ENCODE peak calls at places on chromosomes 11 and 22, in six cellular contexts. H, F, A, Q, O and K are unnamed samples.

GRCh38 chr11:704189-704798 is 1.7 kb upstream of the EPS8L2 start:
- DNase-seq in H (no peak), F (no peak), A (no peak), Q (no peak), O (no peak), K (no peak)

GRCh38 chr11:44979536-44980399 is 29.1 kb upstream of the TP53I11 start:
- DNase-seq in H (no peak), F (no peak), A (no peak), Q (no peak), O (no peak), K (no peak)

GRCh38 chr11:63375434-63375833 is 5.8 kb downstream of the SLC22A9 start:
- DNase-seq in H (no peak), F (no peak), A (no peak), Q (no peak), O (no peak), K (no peak)

GRCh38 chr11:110337570-110338193 is 41.3 kb upstream of the RDX start:
- DNase-seq in H (no peak), F (no peak), A (no peak), Q (no peak), O (no peak), K (no peak)

GRCh38 chr11:106001304-106002012 is 20.6 kb downstream of the MSANTD4 start:
- DNase-seq in H (no peak), F (no peak), A (no peak), Q (no peak), O (no peak), K (no peak)

GRCh38 chr11:121802542-121802941 is 313.5 kb downstream of the BLID start:
- DNase-seq in H (no peak), F (no peak), A (no peak), Q (peak), O (no peak), K (no peak)

GRCh38 chr22:39524089-39524752 is 3.9 kb downstream of the ATF4 start:
- DNase-seq in H (no peak), F (no peak), A (no peak), Q (no peak), O (no peak), K (no peak)

GRCh38 chr11:129698212-129698611 is 117.4 kb upstream of the TMEM45B start:
- DNase-seq in H (no peak), F (no peak), A (no peak), Q (no peak), O (no peak), K (no peak)

GRCh38 chr11:1043563-1044096 is 7.1 kb upstream of the MUC6 start:
- DNase-seq in H (no peak), F (no peak), A (no peak), Q (no peak), O (no peak), K (no peak)

GRCh38 chr22:50148991-50149721 is 21.4 kb upstream of the PANX2 start:
- DNase-seq in H (peak), F (peak), A (peak), Q (peak), O (peak), K (peak)

GRCh38 chr11:132942611-132943324 is 589.5 kb downstream of the OPCML start:
- DNase-seq in H (no peak), F (no peak), A (peak), Q (no peak), O (no peak), K (no peak)
- TF ChIP-seq CTCF in H (no peak), F (no peak), A (peak), Q (peak), O (no peak), K (no peak)

GRCh38 chr11:70472240-70472639 is 73.9 kb downstream of the CTTN start:
- DNase-seq in H (no peak), F (no peak), A (no peak), Q (no peak), O (no peak), K (no peak)
- TF ChIP-seq GABPA in H (no peak), F (no peak), A (no peak), Q (no peak), O (no peak), K (no peak)

DNA sequence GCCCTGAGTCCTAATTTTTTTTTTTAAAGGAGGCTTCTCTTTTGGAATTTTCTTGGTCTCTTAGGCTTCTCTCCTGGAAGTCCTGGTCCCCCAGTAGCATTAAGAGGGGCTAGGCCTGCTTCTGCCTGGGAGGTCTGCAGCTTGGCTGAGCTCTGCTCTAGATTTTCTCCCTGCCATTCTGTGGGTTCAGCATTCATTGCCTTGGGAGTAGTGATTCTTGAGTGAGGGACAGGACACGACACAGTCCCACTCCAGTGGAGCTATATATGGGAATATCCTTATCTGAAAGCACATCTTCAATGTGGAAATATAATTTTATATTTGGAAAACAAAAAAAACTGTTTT is 3.7 kb downstream of the IGSF22 start:
- DNase-seq in H (no peak), F (no peak), A (no peak), Q (no peak), O (no peak), K (no peak)
- TF ChIP-seq CTCF in H (no peak), F (no peak), A (no peak), Q (no peak), O (peak), K (no peak)

GRCh38 chr11:100978442-100978841 is 151.2 kb downstream of the PGR start:
- DNase-seq in H (no peak), F (no peak), A (no peak), Q (no peak), O (no peak), K (no peak)
- TF ChIP-seq GABPA in H (no peak), F (no peak), A (no peak), Q (no peak), O (no peak), K (no peak)

GRCh38 chr11:96472085-96472484 is 82.3 kb downstream of the JRKL start:
- DNase-seq in H (no peak), F (no peak), A (no peak), Q (no peak), O (no peak), K (peak)
- TF ChIP-seq CTCF in H (peak), F (no peak), A (peak), Q (no peak), O (no peak), K (no peak)

GRCh38 chr22:48182036-48182435 is 1419.6 kb downstream of the TBC1D22A start:
- DNase-seq in H (no peak), F (no peak), A (no peak), Q (no peak), O (no peak), K (no peak)
- TF ChIP-seq GABPA in H (no peak), F (no peak), A (no peak), Q (no peak), O (no peak), K (no peak)